ENCODE peak calls at places on chromosomes 5 and 9, in five cellular contexts. E, Q, C, U and B are unnamed samples. For H3K4me1, the result is how much of the 10 kb centered on the place peaks cover.

GRCh38 chr5:103021310-103021709 is 98.6 kb downstream of the GIN1 start:
- DNase-seq in Q (no peak), C (no peak), E (no peak), U (no peak), B (no peak)

GRCh38 chr5:94707359-94707758 is 88.9 kb downstream of the SLF1 start:
- DNase-seq in Q (no peak), E (no peak), C (no peak), U (no peak), B (no peak)

GRCh38 chr9:134204041-134204440 is 39.7 kb upstream of the RNU6ATAC start:
- DNase-seq in U (no peak), E (peak), Q (no peak), C (no peak), B (no peak)

GRCh38 chr5:143836161-143836725 is 24.3 kb downstream of the HMHB1 start:
- DNase-seq in Q (no peak), U (no peak), C (no peak), E (no peak), B (no peak)

GRCh38 chr9:104958756-104959155 is 30.8 kb upstream of the ABCA1 start:
- DNase-seq in E (no peak), Q (no peak), C (no peak), U (no peak), B (no peak)

GRCh38 chr5:57302164-57302563 is 128.3 kb downstream of the GPBP1 start:
- DNase-seq in E (no peak), U (no peak), Q (no peak), C (peak), B (peak)

GRCh38 chr9:16275795-16276624 is 594.5 kb downstream of the BNC2 start:
- DNase-seq in U (no peak), Q (no peak), C (no peak), E (peak), B (peak)

GRCh38 chr9:1173211-1173610 is 123.1 kb downstream of the DMRT2 start:
- DNase-seq in U (no peak), C (no peak), Q (no peak), E (no peak), B (no peak)

GRCh38 chr5:168023190-168023589 is 268.3 kb upstream of the WWC1 start:
- DNase-seq in E (no peak), C (no peak), U (no peak), Q (no peak), B (no peak)

GRCh38 chr5:137995077-137995746 is 37.7 kb downstream of the FAM13B start:
- DNase-seq in Q (no peak), E (no peak), U (no peak), C (no peak), B (no peak)

GRCh38 chr5:86917117-86917579 is 299.4 kb downstream of the COX7C start:
- DNase-seq in U (no peak), Q (no peak), C (no peak), E (no peak), B (peak)

GRCh38 chr5:133606835-133607234 is 5.5 kb downstream of the FSTL4 start:
- DNase-seq in Q (no peak), E (no peak), C (no peak), U (no peak), B (no peak)

GRCh38 chr5:154727361-154727760 is 27.8 kb upstream of the LARP1 start:
- DNase-seq in C (no peak), U (no peak), E (no peak), Q (no peak), B (no peak)

GRCh38 chr9:96232539-96233241 is 69.3 kb downstream of the HSD17B3 start:
- DNase-seq in U (peak), Q (no peak), E (no peak), C (no peak), B (peak)

GRCh38 chr5:13932006-13932405 is 12.5 kb downstream of the DNAH5 start:
- DNase-seq in E (no peak), C (no peak), Q (no peak), U (no peak), B (no peak)

GRCh38 chr9:1929722-1930621 is 85.2 kb upstream of the SMARCA2 start:
- DNase-seq in U (no peak), E (no peak), Q (no peak), C (no peak), B (no peak)

GRCh38 chr5:35813456-35813855 is 43.2 kb upstream of the IL7R start:
- DNase-seq in U (no peak), C (no peak), E (no peak), Q (no peak), B (no peak)

GRCh38 chr5:160961761-160962160 is 109.8 kb upstream of the ATP10B start:
- DNase-seq in Q (no peak), C (no peak), E (no peak), U (no peak), B (no peak)

GRCh38 chr5:2746642-2747041 is 4.8 kb downstream of the IRX2 start:
- DNase-seq in U (no peak), C (no peak), E (no peak), Q (no peak), B (peak)

GRCh38 chr9:89482056-89482784 is 15.7 kb downstream of the SEMA4D start:
- DNase-seq in U (no peak), C (no peak), Q (no peak), E (no peak), B (no peak)

GRCh38 chr9:4987996-4988421 is 2.9 kb downstream of the JAK2 start:
- DNase-seq in U (peak), C (peak), Q (no peak), E (no peak), B (peak)

GRCh38 chr5:61330879-61331406 is 1.1 kb upstream of the ZSWIM6 start:
- DNase-seq in U (peak), Q (peak), C (peak), E (peak), B (peak)

GRCh38 chr5:92613546-92613945 is 967.5 kb downstream of the NR2F1-AS1 start:
- DNase-seq in C (no peak), E (no peak), Q (no peak), U (no peak), B (no peak)

GRCh38 chr5:126516133-126516532 is 78.9 kb downstream of the ALDH7A1 start:
- DNase-seq in E (no peak), U (no peak), C (no peak), Q (no peak), B (peak)

GRCh38 chr9:122374885-122375420 is 4.1 kb downstream of the PTGS1 start:
- DNase-seq in C (no peak), E (peak), Q (no peak), U (no peak), B (peak)

GRCh38 chr9:128294142-128294541 is 18.1 kb downstream of the SWI5 start:
- DNase-seq in E (no peak), Q (no peak), U (no peak), C (no peak), B (no peak)

DNA sequence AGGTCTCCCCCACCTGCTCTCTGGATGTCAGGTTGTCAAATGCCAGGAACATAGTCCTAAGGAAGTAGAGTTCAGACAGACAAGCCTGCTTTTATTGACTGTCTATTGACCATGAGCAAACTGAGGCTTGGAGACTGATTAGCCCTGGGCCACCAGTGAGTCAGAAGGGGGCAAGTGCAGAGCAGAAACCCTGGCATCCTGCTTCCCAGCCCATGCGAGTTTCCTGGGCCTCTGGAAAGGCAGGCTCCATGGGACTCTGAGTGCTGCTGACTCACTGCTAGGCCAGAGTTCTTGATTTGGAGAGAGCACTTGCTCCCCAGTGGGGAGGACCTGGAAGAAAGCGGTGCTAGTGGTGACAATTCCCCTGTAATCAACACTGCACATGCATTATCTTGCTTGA is 2.8 kb upstream of the HBEGF start:
- DNase-seq in Q (no peak), E (no peak), U (no peak), C (no peak), B (no peak)
- H3K4me1 ChIP-seq in Q (under half), E (under half), U (under half), C (under half), B (under half)

GRCh38 chr5:119393746-119394145 is 37.9 kb downstream of the TNFAIP8 start:
- DNase-seq in U (no peak), E (no peak), C (no peak), Q (no peak), B (no peak)

GRCh38 chr5:119389288-119390065 is 33.7 kb downstream of the TNFAIP8 start:
- DNase-seq in C (no peak), U (no peak), E (no peak), Q (no peak), B (no peak)

GRCh38 chr5:119395080-119395836 is 39.4 kb downstream of the TNFAIP8 start:
- DNase-seq in E (no peak), C (no peak), U (no peak), Q (no peak), B (no peak)

GRCh38 chr5:119396265-119396664 is 40.4 kb downstream of the TNFAIP8 start:
- DNase-seq in Q (no peak), U (no peak), C (no peak), E (no peak), B (no peak)

GRCh38 chr5:119393201-119393691 is 37.4 kb downstream of the TNFAIP8 start:
- DNase-seq in E (no peak), Q (no peak), U (no peak), C (no peak), B (no peak)
- H3K27ac ChIP-seq in E (no peak), Q (peak), U (no peak), C (no peak), B (no peak)

GRCh38 chr9:109319631-109320233 is 1.1 kb downstream of the EPB41L4B start:
- DNase-seq in U (no peak), C (no peak), Q (no peak), E (peak), B (peak)

GRCh38 chr9:109320338-109320733 is 523 bp downstream of the EPB41L4B start:
- DNase-seq in U (no peak), E (no peak), Q (no peak), C (no peak), B (no peak)

GRCh38 chr9:109317979-109318671 is 2.7 kb downstream of the EPB41L4B start:
- DNase-seq in C (no peak), E (no peak), Q (no peak), U (no peak), B (peak)

GRCh38 chr9:109317311-109317978 is 3.4 kb downstream of the EPB41L4B start:
- DNase-seq in U (no peak), C (no peak), E (no peak), Q (no peak), B (no peak)

GRCh38 chr9:109319072-109319630 is 1.7 kb downstream of the EPB41L4B start:
- DNase-seq in Q (no peak), U (no peak), E (no peak), C (no peak), B (peak)
- H3K4me3 ChIP-seq in Q (no peak), U (peak), E (no peak), C (no peak), B (peak)

GRCh38 chr9:124802426-124802825 is 25.5 kb downstream of the OLFML2A start:
- DNase-seq in E (no peak), U (no peak), Q (no peak), C (no peak), B (no peak)

GRCh38 chr9:124801356-124801755 is 24.4 kb downstream of the OLFML2A start:
- DNase-seq in E (no peak), U (no peak), C (no peak), Q (no peak), B (no peak)

GRCh38 chr9:124799274-124800006 is 22.5 kb downstream of the OLFML2A start:
- DNase-seq in C (no peak), E (no peak), Q (no peak), U (no peak), B (no peak)

GRCh38 chr9:124797343-124798103 is 20.6 kb downstream of the OLFML2A start:
- DNase-seq in U (no peak), E (no peak), C (no peak), Q (no peak), B (no peak)

GRCh38 chr9:124800306-124801259 is 23.6 kb downstream of the OLFML2A start:
- DNase-seq in Q (no peak), C (no peak), E (no peak), U (no peak), B (no peak)
- H3K4me1 ChIP-seq in Q (under half), C (under half), E (under half), U (under half), B (under half)

DNA sequence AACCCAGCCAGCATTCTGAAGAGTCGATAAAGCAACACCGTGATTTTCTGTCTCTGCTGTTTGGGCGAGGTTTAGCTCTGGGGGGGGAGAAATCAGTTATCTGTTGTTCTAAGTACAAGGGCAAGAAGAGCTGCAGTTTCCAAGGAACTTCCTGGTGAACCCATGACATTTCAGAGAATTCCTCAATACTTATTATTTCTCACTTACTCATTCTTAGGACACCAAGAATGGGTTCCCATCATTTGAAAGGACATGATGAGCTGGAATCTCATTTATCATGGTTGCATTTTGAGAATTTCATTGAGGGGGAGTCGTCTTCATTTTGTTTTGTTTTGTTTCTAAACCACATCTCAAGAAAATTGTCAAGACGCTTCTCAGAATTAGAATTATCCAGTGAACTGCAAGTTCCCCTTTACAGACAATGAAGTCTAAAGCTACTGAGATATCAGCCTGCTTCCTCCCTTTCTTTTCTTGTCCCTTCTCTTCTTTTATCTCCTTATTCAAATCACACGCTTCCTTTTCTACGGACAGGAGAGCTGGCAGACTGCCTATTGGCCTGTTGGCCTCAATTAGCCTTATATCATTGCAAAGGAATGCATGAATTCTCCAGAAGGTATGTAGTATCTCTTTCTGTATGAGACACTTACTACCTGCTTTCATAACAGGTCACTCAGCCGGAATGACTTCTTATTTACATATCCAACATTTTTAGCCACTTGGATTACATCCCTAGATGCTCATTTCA is 53.7 kb downstream of the ZNF462 start:
- DNase-seq in Q (no peak), E (no peak), U (peak), C (no peak), B (no peak)
- H3K27ac ChIP-seq in Q (no peak), E (no peak), U (peak), C (no peak), B (peak)

DNA sequence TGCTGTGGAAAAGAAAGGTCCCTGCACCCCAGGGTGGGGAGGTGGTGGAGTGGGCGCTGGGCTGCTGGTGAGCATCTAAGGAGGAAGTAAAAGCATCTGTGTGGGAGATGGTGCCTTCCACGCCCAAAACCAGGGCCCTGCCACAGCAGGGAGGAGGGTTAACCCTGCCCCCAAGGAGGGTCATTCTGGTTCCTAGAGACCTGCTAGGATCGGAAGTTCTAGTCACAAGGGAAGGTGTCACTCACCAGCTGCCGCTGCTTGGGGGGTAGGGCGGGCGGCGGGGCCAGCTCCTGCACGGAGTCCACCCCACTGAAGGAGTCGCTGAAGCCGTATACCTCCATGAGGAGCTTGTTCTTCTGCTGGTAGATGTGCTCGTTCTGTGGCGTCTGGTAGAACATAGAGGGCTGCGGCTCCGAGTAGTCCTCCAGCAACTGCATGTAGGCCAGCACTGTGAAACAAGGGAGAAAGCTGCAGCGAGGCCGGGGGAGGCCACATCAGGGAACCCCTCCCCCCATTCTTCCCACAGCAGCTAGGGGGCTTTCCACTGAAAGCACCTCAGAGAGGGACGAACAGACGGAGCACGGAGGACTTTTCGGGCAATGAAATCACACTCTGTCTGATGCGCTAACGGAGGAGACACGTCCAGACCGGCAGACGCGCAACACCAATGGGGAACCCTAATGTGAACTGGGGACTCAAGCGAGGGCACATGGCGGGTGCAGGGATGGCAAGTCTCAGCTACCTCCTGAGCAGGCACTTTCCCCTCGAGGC is 76.4 kb downstream of the PRRT1B start:
- DNase-seq in E (no peak), Q (no peak), U (no peak), C (no peak), B (no peak)
- H3K4me3 ChIP-seq in E (no peak), Q (no peak), U (no peak), C (no peak), B (no peak)

GRCh38 chr5:56147679-56148230 is 85.4 kb downstream of the ANKRD55 start:
- DNase-seq in E (no peak), U (no peak), Q (no peak), C (no peak), B (no peak)
- H3K4me1 ChIP-seq in E (under half), U (under half), Q (under half), C (under half), B (under half)